ENCODE peak calls at places on chromosomes 12 and 14, in four cellular contexts. One of them, this sample, is unnamed.
A peak's percentile ranks its signal among the peaks of the same experiment; 100 is the strongest.

GRCh38 chr12:28242129-28242887 is 52.1 kb downstream of the CCDC91 start:
- DNase-seq in NCI-H187 treated with DMSO at 0.1 percent for 48 hours: no peak
- DNase-seq in stimulated activated naive CD4-positive, alpha-beta T cell: no peak
- DNase-seq in H4: no peak
- DNase-seq in this sample: no peak

GRCh38 chr12:85448548-85449139 is 168.6 kb downstream of the ALX1 start:
- DNase-seq in stimulated activated naive CD4-positive, alpha-beta T cell: no peak
- DNase-seq in NCI-H187 treated with DMSO at 0.1 percent for 48 hours: no peak
- DNase-seq in H4: peak; percentile 18
- DNase-seq in this sample: no peak

GRCh38 chr12:6780573-6780972 is 8.3 kb downstream of the LAG3 start:
- DNase-seq in NCI-H187 treated with DMSO at 0.1 percent for 48 hours: no peak
- DNase-seq in H4: no peak
- DNase-seq in stimulated activated naive CD4-positive, alpha-beta T cell: no peak
- DNase-seq in this sample: no peak

GRCh38 chr12:41466762-41467270 is 278.7 kb downstream of the PDZRN4 start:
- DNase-seq in H4: peak; percentile 10
- DNase-seq in stimulated activated naive CD4-positive, alpha-beta T cell: no peak
- DNase-seq in NCI-H187 treated with DMSO at 0.1 percent for 48 hours: no peak
- DNase-seq in this sample: no peak

GRCh38 chr14:73712540-73713141 is 1.5 kb downstream of the PNMA1 start:
- DNase-seq in H4: no peak
- DNase-seq in stimulated activated naive CD4-positive, alpha-beta T cell: no peak
- DNase-seq in NCI-H187 treated with DMSO at 0.1 percent for 48 hours: peak; percentile 87
- DNase-seq in this sample: no peak

GRCh38 chr12:114746297-114747074 is 62.5 kb upstream of the TBX3 start:
- DNase-seq in NCI-H187 treated with DMSO at 0.1 percent for 48 hours: no peak
- DNase-seq in stimulated activated naive CD4-positive, alpha-beta T cell: no peak
- DNase-seq in H4: no peak
- DNase-seq in this sample: no peak

GRCh38 chr12:124774462-124775167 is 89.0 kb downstream of the SCARB1 start:
- DNase-seq in stimulated activated naive CD4-positive, alpha-beta T cell: no peak
- DNase-seq in NCI-H187 treated with DMSO at 0.1 percent for 48 hours: no peak
- DNase-seq in H4: peak; percentile 79
- DNase-seq in this sample: peak; percentile 79

GRCh38 chr14:71780075-71780474 is 152.2 kb upstream of the RGS6 start:
- DNase-seq in stimulated activated naive CD4-positive, alpha-beta T cell: no peak
- DNase-seq in H4: no peak
- DNase-seq in NCI-H187 treated with DMSO at 0.1 percent for 48 hours: no peak
- DNase-seq in this sample: no peak

GRCh38 chr12:109900752-109901580 is 892 bp downstream of the TCHP start:
- DNase-seq in H4: no peak
- DNase-seq in stimulated activated naive CD4-positive, alpha-beta T cell: no peak
- DNase-seq in NCI-H187 treated with DMSO at 0.1 percent for 48 hours: no peak
- DNase-seq in this sample: no peak

GRCh38 chr12:53122961-53123468 is 19.7 kb downstream of the SOAT2 start:
- DNase-seq in NCI-H187 treated with DMSO at 0.1 percent for 48 hours: no peak
- DNase-seq in stimulated activated naive CD4-positive, alpha-beta T cell: no peak
- DNase-seq in H4: no peak
- DNase-seq in this sample: no peak

GRCh38 chr14:60232185-60232584 is 16.8 kb upstream of the PPM1A start:
- DNase-seq in stimulated activated naive CD4-positive, alpha-beta T cell: no peak
- DNase-seq in NCI-H187 treated with DMSO at 0.1 percent for 48 hours: no peak
- DNase-seq in H4: no peak
- DNase-seq in this sample: no peak